ENCODE peak calls at places on chromosomes 16 and 17, in six cellular contexts. P is stimulated activated CD4-positive, alpha-beta T cell treated with anti-CD3 and anti-CD28 coated beads, Interleukin-1b, Interleukin-23, amount 100 ng/mL, for 48 hours; G is HEK293T; Y is MM.1S; J is fibroblast of pulmonary artery; I is iPS-NIHi11. W is an unnamed sample.

GRCh38 chr16:16004314-16004749 is 54.9 kb downstream of the ABCC1 start:
- DNase-seq in Y (no peak), J (peak; percentile 75), G (no peak), P (no peak), I (no peak), W (no peak)

GRCh38 chr16:624522-625401 is 6.0 kb upstream of the WFIKKN1 start:
- DNase-seq in P (no peak), G (no peak), Y (no peak), I (no peak), J (no peak), W (no peak)

GRCh38 chr17:58136669-58137279 is 11.4 kb upstream of the OR4D1 start:
- DNase-seq in I (peak; percentile 59), P (no peak), J (no peak), G (peak; percentile 69), Y (no peak), W (no peak)

GRCh38 chr16:71353736-71354135 is 4.8 kb upstream of the CALB2 start:
- DNase-seq in Y (no peak), P (no peak), G (no peak), I (no peak), J (no peak), W (no peak)

GRCh38 chr17:72657467-72658317 is 434.8 kb downstream of the SLC39A11 start:
- DNase-seq in G (no peak), P (no peak), J (no peak), Y (no peak), I (no peak), W (no peak)

GRCh38 chr16:66176111-66176510 is 190.4 kb upstream of the CDH5 start:
- DNase-seq in G (no peak), J (no peak), I (no peak), P (no peak), Y (no peak), W (no peak)

GRCh38 chr17:10612957-10613744 is 44.0 kb downstream of the MYH3 start:
- DNase-seq in P (no peak), G (no peak), Y (no peak), J (peak; percentile 6), I (no peak), W (no peak)

GRCh38 chr16:67563708-67564468 is 1.6 kb downstream of the CTCF start:
- DNase-seq in I (no peak), Y (peak; percentile 81), P (no peak), G (no peak), J (peak; percentile 83), W (peak; percentile 68)

GRCh38 chr16:84924339-84925091 is 86.8 kb downstream of the ZDHHC7 start:
- DNase-seq in I (peak; percentile 39), G (no peak), J (no peak), P (no peak), Y (no peak), W (no peak)

GRCh38 chr17:29124135-29124930 is 55.9 kb downstream of the MYO18A start:
- DNase-seq in I (peak; percentile 76), P (peak; percentile 39), J (peak; percentile 86), G (peak; percentile 62), Y (peak; percentile 62), W (no peak)